ENCODE peak calls at places on chromosome 10, in nine cellular contexts. P, D, E, X, W, T, I, H and F are unnamed samples. For H3K4me1, the result is how much of the 10 kb centered on the place peaks cover.

GRCh38 chr10:125661942-125662515 is 20.9 kb downstream of the TEX36 start:
- DNase-seq in P (no peak), D (peak), E (no peak), X (peak), W (no peak), T (no peak), I (no peak), H (peak), F (no peak)

GRCh38 chr10:484441-484924 is 205.0 kb downstream of the DIP2C start:
- DNase-seq in P (peak), D (peak), E (no peak), X (no peak), W (peak), T (peak), I (no peak), H (peak), F (no peak)

GRCh38 chr10:113168560-113168959 is 218.5 kb downstream of the TCF7L2 start:
- DNase-seq in P (no peak), D (no peak), E (no peak), X (no peak), W (no peak), T (no peak), I (no peak), H (no peak), F (no peak)

GRCh38 chr10:69123306-69123746 is 652 bp upstream of the VPS26A start:
- DNase-seq in P (no peak), D (no peak), E (no peak), X (peak), W (no peak), T (no peak), I (no peak), H (peak), F (peak)

GRCh38 chr10:17782921-17783665 is 26.1 kb upstream of the MRC1 start:
- DNase-seq in P (no peak), D (no peak), E (no peak), X (peak), W (no peak), T (no peak), I (no peak), H (no peak), F (no peak)

GRCh38 chr10:5645944-5646617 is 20.3 kb downstream of the ASB13 start:
- DNase-seq in P (peak), D (no peak), E (no peak), X (no peak), W (no peak), T (peak), I (no peak), H (no peak), F (peak)

GRCh38 chr10:113410618-113411017 is 142.2 kb upstream of the HABP2 start:
- DNase-seq in P (no peak), D (no peak), E (no peak), X (no peak), W (no peak), T (no peak), I (no peak), H (no peak), F (no peak)

GRCh38 chr10:12526311-12526710 is 177.0 kb downstream of the CAMK1D start:
- DNase-seq in P (no peak), D (no peak), E (no peak), X (no peak), W (no peak), T (no peak), I (no peak), H (no peak), F (no peak)

GRCh38 chr10:130105724-130106123 is 4.9 kb downstream of the C10orf143 start:
- DNase-seq in P (no peak), D (peak), E (no peak), X (no peak), W (no peak), T (no peak), I (no peak), H (no peak), F (no peak)

GRCh38 chr10:113091921-113092320 is 141.9 kb downstream of the TCF7L2 start:
- DNase-seq in P (peak), D (peak), E (no peak), X (no peak), W (no peak), T (no peak), I (no peak), H (no peak), F (no peak)

GRCh38 chr10:33286186-33286934 is 48.1 kb downstream of the NRP1 start:
- DNase-seq in P (peak), D (no peak), E (no peak), X (no peak), W (no peak), T (no peak), I (no peak), H (no peak), F (no peak)

GRCh38 chr10:13701157-13701919 is 114.6 kb downstream of the PRPF18 start:
- DNase-seq in P (peak), D (no peak), E (no peak), X (no peak), W (no peak), T (no peak), I (no peak), H (peak), F (no peak)

GRCh38 chr10:118412918-118413317 is 70.8 kb upstream of the FAM204A start:
- DNase-seq in P (no peak), D (no peak), E (no peak), X (no peak), W (no peak), T (no peak), I (no peak), H (no peak), F (no peak)

GRCh38 chr10:79299397-79300370 is 47.6 kb upstream of the PPIF start:
- DNase-seq in P (peak), D (no peak), E (no peak), X (peak), W (no peak), T (no peak), I (no peak), H (no peak), F (no peak)

GRCh38 chr10:128043259-128044045 is 82.8 kb downstream of the MKI67 start:
- DNase-seq in P (no peak), D (peak), E (no peak), X (no peak), W (no peak), T (no peak), I (peak), H (no peak), F (no peak)

GRCh38 chr10:50439187-50439586 is 184.6 kb downstream of the SGMS1 start:
- DNase-seq in P (no peak), D (no peak), E (no peak), X (no peak), W (no peak), T (no peak), I (no peak), H (no peak), F (no peak)

GRCh38 chr10:3077940-3078630 is 10.7 kb downstream of the PFKP start:
- DNase-seq in P (no peak), D (no peak), E (no peak), X (no peak), W (no peak), T (no peak), I (peak), H (peak), F (no peak)

GRCh38 chr10:31034041-31034918 is 2.6 kb upstream of the ZNF438 start:
- DNase-seq in P (no peak), D (no peak), E (no peak), X (no peak), W (no peak), T (no peak), I (no peak), H (no peak), F (no peak)

GRCh38 chr10:122286872-122287271 is 15.8 kb downstream of the BTBD16 start:
- DNase-seq in P (peak), D (peak), E (no peak), X (no peak), W (no peak), T (no peak), I (peak), H (peak), F (peak)

GRCh38 chr10:69048103-69048502 is 39.8 kb upstream of the SRGN start:
- DNase-seq in P (peak), D (no peak), E (no peak), X (no peak), W (no peak), T (no peak), I (peak), H (no peak), F (peak)

GRCh38 chr10:49600046-49600445 is 10.1 kb upstream of the SLC18A3 start:
- DNase-seq in P (peak), D (no peak), E (no peak), X (no peak), W (no peak), T (no peak), I (no peak), H (no peak), F (no peak)

GRCh38 chr10:100562806-100563293 is 27.1 kb downstream of the HIF1AN start:
- DNase-seq in P (no peak), D (peak), E (no peak), X (peak), W (no peak), T (no peak), I (no peak), H (peak), F (no peak)

GRCh38 chr10:74432841-74433594 is 282.0 kb downstream of the ADK start:
- DNase-seq in P (no peak), D (no peak), E (no peak), X (peak), W (no peak), T (no peak), I (no peak), H (peak), F (no peak)

GRCh38 chr10:97923057-97923456 is 73.4 kb downstream of the GOLGA7B start:
- DNase-seq in P (no peak), D (no peak), E (no peak), X (no peak), W (no peak), T (no peak), I (no peak), H (no peak), F (no peak)

GRCh38 chr10:3776796-3777571 is 8.0 kb downstream of the KLF6 start:
- DNase-seq in P (no peak), D (peak), E (no peak), X (peak), W (peak), T (no peak), I (peak), H (no peak), F (no peak)

GRCh38 chr10:129771576-129772471 is 192.2 kb downstream of the EBF3 start:
- DNase-seq in P (peak), D (peak), E (no peak), X (no peak), W (peak), T (no peak), I (no peak), H (no peak), F (no peak)

GRCh38 chr10:29033311-29033940 is 255.4 kb upstream of the LYZL1 start:
- DNase-seq in P (no peak), D (no peak), E (no peak), X (no peak), W (no peak), T (no peak), I (no peak), H (no peak), F (no peak)

GRCh38 chr10:91170418-91170817 is 50.0 kb upstream of the PCGF5 start:
- DNase-seq in P (no peak), D (no peak), E (no peak), X (no peak), W (no peak), T (no peak), I (no peak), H (no peak), F (no peak)

GRCh38 chr10:129105266-129105665 is 361.8 kb upstream of the MGMT start:
- DNase-seq in P (no peak), D (no peak), E (no peak), X (no peak), W (no peak), T (no peak), I (no peak), H (no peak), F (no peak)

GRCh38 chr10:97543025-97543546 is 29.5 kb upstream of the ANKRD2 start:
- DNase-seq in P (peak), D (peak), E (peak), X (peak), W (no peak), T (no peak), I (peak), H (peak), F (peak)

GRCh38 chr10:122957474-122957873 is 3.4 kb upstream of the C10orf88 start:
- DNase-seq in P (no peak), D (no peak), E (no peak), X (no peak), W (no peak), T (no peak), I (no peak), H (no peak), F (no peak)

GRCh38 chr10:109770000-109770399 is 153.3 kb downstream of the XPNPEP1 start:
- DNase-seq in P (no peak), D (no peak), E (no peak), X (no peak), W (no peak), T (no peak), I (no peak), H (no peak), F (no peak)
- H3K4me3 ChIP-seq in P (no peak), D (no peak), E (no peak), X (no peak), W (no peak), T (no peak), I (no peak), H (no peak), F (no peak)

GRCh38 chr10:85513450-85513849 is 853.1 kb downstream of the GRID1 start:
- DNase-seq in P (no peak), D (no peak), E (no peak), X (no peak), W (no peak), T (no peak), I (no peak), H (no peak), F (no peak)
- TF ChIP-seq CTCF in P (no peak), D (no peak), E (no peak), X (no peak), W (no peak), T (no peak), I (no peak), H (no peak), F (no peak)

GRCh38 chr10:102619281-102619981 is 24.8 kb upstream of the TRIM8 start:
- DNase-seq in P (no peak), D (peak), E (no peak), X (no peak), W (no peak), T (no peak), I (no peak), H (no peak), F (no peak)
- H3K4me1 ChIP-seq in P (under half), D (under half), E (half or more), X (under half), W (under half), T (under half), I (half or more), H (under half), F (half or more)

GRCh38 chr10:43622022-43622421 is 15.8 kb downstream of the ZNF485 start:
- DNase-seq in P (no peak), D (no peak), E (no peak), X (no peak), W (no peak), T (no peak), I (no peak), H (no peak), F (no peak)

GRCh38 chr10:43628956-43629355 is 19.7 kb downstream of the ZNF32 start:
- DNase-seq in P (no peak), D (no peak), E (no peak), X (no peak), W (no peak), T (no peak), I (no peak), H (no peak), F (no peak)

GRCh38 chr10:43619368-43619767 is 13.1 kb downstream of the ZNF485 start:
- DNase-seq in P (no peak), D (no peak), E (no peak), X (no peak), W (no peak), T (no peak), I (no peak), H (no peak), F (no peak)

GRCh38 chr10:43627942-43628341 is 20.7 kb downstream of the ZNF32 start:
- DNase-seq in P (no peak), D (no peak), E (no peak), X (no peak), W (no peak), T (no peak), I (no peak), H (no peak), F (no peak)

GRCh38 chr10:43623351-43623750 is 17.1 kb downstream of the ZNF485 start:
- DNase-seq in P (no peak), D (no peak), E (no peak), X (no peak), W (no peak), T (peak), I (no peak), H (no peak), F (no peak)
- H3K4me3 ChIP-seq in P (peak), D (no peak), E (no peak), X (peak), W (peak), T (peak), I (no peak), H (no peak), F (peak)

GRCh38 chr10:106920538-106920937 is 244.0 kb downstream of the SORCS1 start:
- DNase-seq in P (no peak), D (no peak), E (no peak), X (no peak), W (no peak), T (no peak), I (no peak), H (no peak), F (no peak)

GRCh38 chr10:106919798-106920382 is 244.6 kb downstream of the SORCS1 start:
- DNase-seq in P (no peak), D (peak), E (no peak), X (no peak), W (no peak), T (no peak), I (no peak), H (no peak), F (no peak)

GRCh38 chr10:106913294-106913693 is 251.2 kb downstream of the SORCS1 start:
- DNase-seq in P (no peak), D (no peak), E (no peak), X (no peak), W (no peak), T (no peak), I (no peak), H (peak), F (no peak)

GRCh38 chr10:106917452-106918055 is 247.0 kb downstream of the SORCS1 start:
- DNase-seq in P (no peak), D (no peak), E (no peak), X (no peak), W (no peak), T (no peak), I (peak), H (peak), F (no peak)
- TF ChIP-seq CTCF in P (no peak), D (no peak), E (no peak), X (no peak), W (no peak), T (no peak), I (no peak), H (peak), F (no peak)

GRCh38 chr10:124037286-124037685 is 56.1 kb downstream of the CHST15 start:
- DNase-seq in P (no peak), D (no peak), E (no peak), X (no peak), W (no peak), T (no peak), I (no peak), H (no peak), F (no peak)
- H3K4me1 ChIP-seq in P (under half), D (under half), E (half or more), X (under half), W (under half), T (under half), I (under half), H (under half), F (under half)